ENCODE peak calls at places on chromosomes 2 and 18, in nine cellular contexts. F, O, A, N, L, H, Q, W and B are unnamed samples.

GRCh38 chr2:68463287-68463877 is 3.7 kb downstream of the FBXO48 start:
- DNase-seq in F (no peak), O (no peak), A (peak; percentile 62), N (no peak), L (peak; percentile 76), H (no peak), Q (no peak), W (no peak), B (no peak)

GRCh38 chr2:185813707-185814106 is 75.1 kb downstream of the FSIP2 start:
- DNase-seq in F (no peak), O (no peak), A (no peak), N (no peak), L (no peak), H (no peak), Q (no peak), W (no peak), B (no peak)

GRCh38 chr2:73426161-73426560 is 40.5 kb downstream of the ALMS1 start:
- DNase-seq in F (no peak), O (no peak), A (no peak), N (no peak), L (no peak), H (no peak), Q (no peak), W (no peak), B (no peak)

GRCh38 chr18:53796042-53796729 is 428.3 kb downstream of the MBD2 start:
- DNase-seq in F (no peak), O (no peak), A (no peak), N (peak; percentile 36), L (no peak), H (peak; percentile 29), Q (no peak), W (no peak), B (no peak)

GRCh38 chr2:188721231-188721630 is 252.9 kb upstream of the COL3A1 start:
- DNase-seq in F (no peak), O (no peak), A (no peak), N (no peak), L (no peak), H (no peak), Q (no peak), W (no peak), B (no peak)

GRCh38 chr18:31203086-31203793 is 40.6 kb upstream of the DSC1 start:
- DNase-seq in F (peak; percentile 32), O (no peak), A (no peak), N (peak; percentile 9), L (no peak), H (no peak), Q (peak; percentile 80), W (no peak), B (no peak)

GRCh38 chr2:178976351-178976750 is 73.6 kb downstream of the CCDC141 start:
- DNase-seq in F (no peak), O (no peak), A (no peak), N (no peak), L (no peak), H (no peak), Q (no peak), W (no peak), B (no peak)

GRCh38 chr2:239495175-239495574 is 94.4 kb upstream of the HDAC4 start:
- DNase-seq in F (no peak), O (no peak), A (no peak), N (no peak), L (no peak), H (no peak), Q (no peak), W (no peak), B (no peak)

GRCh38 chr18:56351911-56352502 is 286.4 kb downstream of the TXNL1 start:
- DNase-seq in F (no peak), O (no peak), A (no peak), N (no peak), L (no peak), H (no peak), Q (no peak), W (no peak), B (no peak)

GRCh38 chr18:58590827-58591226 is 38.1 kb downstream of the ALPK2 start:
- DNase-seq in F (no peak), O (no peak), A (no peak), N (no peak), L (no peak), H (no peak), Q (no peak), W (no peak), B (no peak)

GRCh38 chr2:163469561-163469962 is 266.2 kb downstream of the FIGN start:
- DNase-seq in F (no peak), O (no peak), A (no peak), N (no peak), L (no peak), H (no peak), Q (no peak), W (no peak), B (no peak)

GRCh38 chr2:137947714-137948336 is 16.4 kb upstream of the HNMT start:
- DNase-seq in F (peak; percentile 71), O (no peak), A (peak; percentile 14), N (peak; percentile 85), L (peak; percentile 72), H (peak; percentile 59), Q (peak; percentile 80), W (no peak), B (no peak)

GRCh38 chr2:10954856-10955818 is 43.4 kb downstream of the KCNF1 start:
- DNase-seq in F (no peak), O (no peak), A (no peak), N (no peak), L (no peak), H (peak; percentile 34), Q (no peak), W (no peak), B (no peak)

GRCh38 chr18:75218064-75218463 is 7.5 kb downstream of the TSHZ1 start:
- DNase-seq in F (no peak), O (no peak), A (no peak), N (no peak), L (no peak), H (no peak), Q (no peak), W (no peak), B (no peak)

GRCh38 chr18:34659579-34660517 is 50.2 kb upstream of the DTNA start:
- DNase-seq in F (peak; percentile 73), O (no peak), A (no peak), N (peak; percentile 84), L (peak; percentile 82), H (peak; percentile 71), Q (peak; percentile 73), W (peak; percentile 75), B (peak; percentile 85)
- H3K27ac ChIP-seq in F (peak overlapping the region; percentile 85), O (no peak overlapping the region), A (no peak overlapping the region), N (peak overlapping the region; percentile 80), L (peak overlapping the region; percentile 88), H (no peak overlapping the region), Q (peak overlapping the region; percentile 44), W (peak overlapping the region; percentile 4), B (no peak overlapping the region)

GRCh38 chr2:237863659-237864029 is 4.2 kb downstream of the RAMP1 start:
- DNase-seq in F (no peak), O (no peak), A (no peak), N (no peak), L (no peak), H (no peak), Q (no peak), W (no peak), B (no peak)
- H3K27ac ChIP-seq in F (peak overlapping the region; percentile 86), O (no peak overlapping the region), A (no peak overlapping the region), N (peak overlapping the region; percentile 65), L (no peak overlapping the region), H (peak overlapping the region; percentile 91), Q (no peak overlapping the region), W (peak overlapping the region; percentile 80), B (no peak overlapping the region)

GRCh38 chr2:105977807-105978206 is 216.3 kb downstream of the UXS1 start:
- DNase-seq in F (no peak), O (no peak), A (no peak), N (no peak), L (no peak), H (no peak), Q (no peak), W (no peak), B (no peak)
- H3K27ac ChIP-seq in F (no peak overlapping the region), O (peak overlapping the region; percentile 23), A (no peak overlapping the region), N (no peak overlapping the region), L (no peak overlapping the region), H (no peak overlapping the region), Q (no peak overlapping the region), W (no peak overlapping the region), B (no peak overlapping the region)

GRCh38 chr2:158815650-158816049 is 20.5 kb downstream of the DAPL1 start:
- DNase-seq in F (no peak), O (no peak), A (no peak), N (no peak), L (no peak), H (no peak), Q (no peak), W (no peak), B (no peak)

GRCh38 chr2:158816797-158817196 is 21.7 kb downstream of the DAPL1 start:
- DNase-seq in F (no peak), O (no peak), A (no peak), N (no peak), L (no peak), H (no peak), Q (no peak), W (no peak), B (no peak)

GRCh38 chr2:158815166-158815565 is 20.0 kb downstream of the DAPL1 start:
- DNase-seq in F (no peak), O (no peak), A (no peak), N (no peak), L (no peak), H (no peak), Q (no peak), W (no peak), B (no peak)

GRCh38 chr2:158818511-158818910 is 23.4 kb downstream of the DAPL1 start:
- DNase-seq in F (no peak), O (no peak), A (no peak), N (no peak), L (no peak), H (no peak), Q (no peak), W (no peak), B (no peak)

DNA sequence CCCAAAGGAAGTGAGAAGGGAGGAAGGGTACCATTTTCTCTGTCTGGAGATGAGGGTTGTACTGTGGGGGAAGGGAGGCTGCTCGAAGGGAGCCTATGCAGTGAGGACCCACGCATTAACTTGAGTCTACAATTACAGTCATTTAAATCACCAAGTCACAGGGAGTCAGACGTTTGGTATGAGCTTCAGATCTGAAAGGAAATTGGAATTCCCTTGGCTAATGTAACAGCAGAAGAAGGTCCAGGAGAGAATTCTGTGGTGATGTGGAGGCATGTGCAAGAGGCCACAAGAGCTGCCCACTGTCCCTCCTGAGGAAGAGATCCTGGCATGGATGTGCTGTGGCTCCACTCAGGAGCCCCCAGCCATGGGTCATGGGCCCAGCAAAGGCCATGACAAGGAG is 22.5 kb downstream of the DAPL1 start:
- DNase-seq in F (no peak), O (no peak), A (no peak), N (no peak), L (no peak), H (no peak), Q (no peak), W (no peak), B (no peak)
- H3K27ac ChIP-seq in F (no peak overlapping the region), O (no peak overlapping the region), A (no peak overlapping the region), N (no peak overlapping the region), L (no peak overlapping the region), H (no peak overlapping the region), Q (no peak overlapping the region), W (no peak overlapping the region), B (no peak overlapping the region)